ENCODE peak calls at places on chromosomes 11 and 22, in four cellular contexts. F, L, U and P are unnamed samples.

GRCh38 chr22:37259540-37260029 is 15.5 kb upstream of the RAC2 start:
- DNase-seq in U (peak; percentile 81), F (peak; percentile 67), L (no peak), P (no peak)

GRCh38 chr11:46655631-46656030 is 38.3 kb downstream of the ATG13 start:
- DNase-seq in U (no peak), L (no peak), F (no peak), P (no peak)

GRCh38 chr22:26573026-26573662 is 16.8 kb downstream of the TPST2 start:
- DNase-seq in L (peak; percentile 72), U (no peak), F (no peak), P (no peak)

GRCh38 chr22:26599505-26599904 is 9.6 kb upstream of the TPST2 start:
- DNase-seq in F (no peak), L (no peak), U (no peak), P (no peak)

GRCh38 chr22:30064172-30064571 is 16.1 kb upstream of the HORMAD2 start:
- DNase-seq in F (no peak), L (no peak), U (no peak), P (no peak)

GRCh38 chr11:92880391-92880790 is 89.1 kb upstream of the MTNR1B start:
- DNase-seq in U (no peak), F (no peak), L (no peak), P (no peak)

GRCh38 chr11:134261626-134262488 is 8.5 kb downstream of the ACAD8 start:
- DNase-seq in U (peak; percentile 84), L (no peak), F (peak; percentile 72), P (no peak)

GRCh38 chr22:36323855-36324331 is 63.9 kb downstream of the MYH9 start:
- DNase-seq in U (no peak), L (no peak), F (no peak), P (no peak)

GRCh38 chr11:66686100-66686785 is 8.6 kb upstream of the RBM4B start:
- DNase-seq in F (no peak), L (no peak), U (no peak), P (peak; percentile 51)

GRCh38 chr22:27223317-27224177 is 566.2 kb downstream of the MIAT start:
- DNase-seq in U (no peak), L (no peak), F (no peak), P (no peak)

GRCh38 chr22:38017272-38017920 is 33.0 kb upstream of the SOX10 start:
- DNase-seq in F (no peak), L (peak; percentile 93), U (no peak), P (peak; percentile 91)

GRCh38 chr11:105206633-105207032 is 67.1 kb upstream of the CARD18 start:
- DNase-seq in F (no peak), L (no peak), U (no peak), P (no peak)

GRCh38 chr11:128905345-128906184 is 14.4 kb downstream of the KCNJ5 start:
- DNase-seq in L (no peak), F (peak; percentile 80), U (peak; percentile 84), P (no peak)

GRCh38 chr11:126415128-126415527 is 59.6 kb downstream of the ST3GAL4 start:
- DNase-seq in F (no peak), U (no peak), L (peak; percentile 97), P (peak; percentile 67)

GRCh38 chr22:22941831-22942510 is 54.4 kb downstream of the IGLL5 start:
- DNase-seq in L (no peak), F (peak; percentile 34), U (no peak), P (no peak)

GRCh38 chr11:68118753-68119448 is 2.3 kb downstream of the CHKA start:
- DNase-seq in U (no peak), L (peak; percentile 60), F (no peak), P (no peak)

GRCh38 chr11:33910261-33910959 is 18.5 kb upstream of the LMO2 start:
- DNase-seq in U (no peak), F (no peak), L (no peak), P (no peak)

GRCh38 chr11:119101367-119101758 is 290 bp downstream of the DPAGT1 start:
- DNase-seq in F (peak; percentile 85), L (no peak), U (peak; percentile 76), P (no peak)

GRCh38 chr22:29654420-29654819 is 51.0 kb downstream of the NF2 start:
- DNase-seq in L (no peak), F (no peak), U (no peak), P (no peak)

GRCh38 chr22:38694945-38695344 is 5.8 kb downstream of the JOSD1 start:
- DNase-seq in L (no peak), F (no peak), U (no peak), P (no peak)

GRCh38 chr11:57332694-57333440 is 2.8 kb downstream of the SSRP1 start:
- DNase-seq in L (no peak), U (no peak), F (no peak), P (no peak)

GRCh38 chr22:44049369-44050231 is 25.5 kb downstream of the PARVB start:
- DNase-seq in F (no peak), U (no peak), L (no peak), P (no peak)

GRCh38 chr11:71999360-71999759 is 651 bp downstream of the IL18BP start:
- DNase-seq in U (no peak), L (peak; percentile 80), F (no peak), P (peak; percentile 47)

GRCh38 chr22:22737590-22737989 is 93.2 kb downstream of the GGTLC2 start:
- DNase-seq in U (no peak), L (no peak), F (no peak), P (no peak)

GRCh38 chr22:37848587-37849088 is 581 bp upstream of the EIF3L start:
- DNase-seq in L (no peak), F (no peak), U (peak; percentile 57), P (no peak)

GRCh38 chr11:119803726-119804294 is 74.8 kb upstream of the NECTIN1 start:
- DNase-seq in F (no peak), L (peak; percentile 29), U (no peak), P (no peak)

GRCh38 chr11:11078344-11078743 is 220.5 kb upstream of the ZBED5 start:
- DNase-seq in F (no peak), U (peak; percentile 27), L (no peak), P (no peak)

GRCh38 chr11:3995949-3996554 is 98.5 kb upstream of the RRM1 start:
- DNase-seq in L (no peak), U (no peak), F (no peak), P (no peak)

GRCh38 chr11:73976451-73977151 is 6.0 kb downstream of the UCP2 start:
- DNase-seq in U (no peak), F (no peak), L (peak; percentile 56), P (no peak)

GRCh38 chr11:76599041-76600013 is 71.2 kb downstream of the LRRC32 start:
- DNase-seq in F (peak; percentile 46), L (no peak), U (peak; percentile 55), P (peak; percentile 30)

GRCh38 chr11:76597533-76598425 is 72.8 kb downstream of the LRRC32 start:
- DNase-seq in F (peak; percentile 42), L (no peak), U (no peak), P (no peak)

GRCh38 chr11:76600124-76600655 is 70.4 kb downstream of the LRRC32 start:
- DNase-seq in F (no peak), U (no peak), L (no peak), P (peak; percentile 25)

GRCh38 chr11:76598426-76598839 is 72.1 kb downstream of the LRRC32 start:
- DNase-seq in F (peak; percentile 62), U (peak; percentile 76), L (no peak), P (no peak)

GRCh38 chr11:76596652-76597051 is 73.9 kb downstream of the LRRC32 start:
- DNase-seq in F (no peak), L (no peak), U (no peak), P (peak; percentile 35)
- TF ChIP-seq POLR2AphosphoS5 in F (no peak), L (no peak), U (no peak), P (no peak)

DNA sequence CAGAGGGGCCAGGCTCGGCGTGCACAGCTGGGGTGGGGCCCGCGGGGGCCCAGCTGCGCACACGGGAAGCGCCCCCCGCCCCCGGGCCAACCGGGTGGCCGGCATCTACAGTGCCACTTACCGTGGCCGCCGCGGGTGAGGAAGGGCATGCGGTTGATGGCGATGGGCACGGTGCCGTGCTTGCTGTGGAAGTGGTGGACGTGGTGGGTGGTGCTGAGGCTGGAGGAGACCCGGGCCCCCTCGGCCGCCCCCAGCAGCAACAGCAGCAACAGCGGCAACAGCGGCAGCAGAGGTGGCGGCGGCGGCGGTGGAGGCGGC is 51.4 kb downstream of the SLC22A12 start:
- DNase-seq in L (no peak), F (no peak), U (no peak), P (no peak)
- TF ChIP-seq POLR2AphosphoS5 in L (no peak), F (no peak), U (no peak), P (no peak)

DNA sequence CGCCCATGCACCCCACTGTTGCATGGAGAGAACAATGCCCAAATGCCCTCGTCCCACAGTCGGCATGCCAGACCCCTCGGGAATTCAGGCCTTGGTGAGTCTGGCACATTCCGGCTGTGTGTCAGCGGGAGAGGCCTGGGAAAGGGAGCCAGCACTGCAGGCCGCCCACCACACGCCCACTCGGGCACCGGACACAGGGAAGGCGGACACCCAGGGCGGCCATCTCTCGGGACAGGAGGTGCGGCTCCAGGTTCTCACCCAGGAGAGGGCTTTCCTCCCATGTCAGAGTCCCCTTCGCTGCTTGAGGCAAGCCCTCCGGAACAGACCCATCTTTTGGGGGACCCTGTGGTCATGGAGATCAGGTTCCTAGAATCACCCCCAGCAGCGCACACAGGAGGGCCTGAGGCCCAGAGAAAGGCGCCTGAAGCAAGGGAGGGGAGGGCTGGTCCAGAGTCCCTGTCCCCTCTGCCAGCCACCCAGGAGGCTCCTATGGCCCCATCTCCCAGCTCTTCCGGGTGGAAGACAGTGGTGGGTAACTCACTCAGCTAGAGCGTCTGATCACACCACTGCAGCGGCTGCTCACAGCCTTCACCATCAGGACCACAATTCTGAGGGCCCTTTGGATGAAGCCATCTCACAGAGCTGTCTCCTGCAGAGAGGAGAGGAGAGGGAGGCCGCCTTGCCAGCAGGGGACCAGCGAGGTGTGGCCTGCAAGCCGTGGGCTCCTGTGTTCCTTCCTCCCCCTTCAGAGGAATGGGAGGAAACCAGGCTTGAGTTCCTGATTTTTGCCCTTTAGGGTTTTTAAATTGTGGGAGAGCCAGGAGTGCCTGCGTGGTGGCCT is 31.7 kb upstream of the KCNQ1OT1 start:
- DNase-seq in U (no peak), F (no peak), L (no peak), P (no peak)
- TF ChIP-seq POLR2AphosphoS5 in U (no peak), F (no peak), L (no peak), P (no peak)

GRCh38 chr22:45914309-45914708 is 62.7 kb downstream of the WNT7B start:
- DNase-seq in F (no peak), L (no peak), U (no peak), P (no peak)

GRCh38 chr22:45910928-45911467 is 66.0 kb downstream of the WNT7B start:
- DNase-seq in L (no peak), F (no peak), U (no peak), P (no peak)

GRCh38 chr22:45912910-45913309 is 64.1 kb downstream of the WNT7B start:
- DNase-seq in F (no peak), L (no peak), U (no peak), P (no peak)

GRCh38 chr22:45908961-45909360 is 68.0 kb downstream of the WNT7B start:
- DNase-seq in F (no peak), U (no peak), L (no peak), P (no peak)

DNA sequence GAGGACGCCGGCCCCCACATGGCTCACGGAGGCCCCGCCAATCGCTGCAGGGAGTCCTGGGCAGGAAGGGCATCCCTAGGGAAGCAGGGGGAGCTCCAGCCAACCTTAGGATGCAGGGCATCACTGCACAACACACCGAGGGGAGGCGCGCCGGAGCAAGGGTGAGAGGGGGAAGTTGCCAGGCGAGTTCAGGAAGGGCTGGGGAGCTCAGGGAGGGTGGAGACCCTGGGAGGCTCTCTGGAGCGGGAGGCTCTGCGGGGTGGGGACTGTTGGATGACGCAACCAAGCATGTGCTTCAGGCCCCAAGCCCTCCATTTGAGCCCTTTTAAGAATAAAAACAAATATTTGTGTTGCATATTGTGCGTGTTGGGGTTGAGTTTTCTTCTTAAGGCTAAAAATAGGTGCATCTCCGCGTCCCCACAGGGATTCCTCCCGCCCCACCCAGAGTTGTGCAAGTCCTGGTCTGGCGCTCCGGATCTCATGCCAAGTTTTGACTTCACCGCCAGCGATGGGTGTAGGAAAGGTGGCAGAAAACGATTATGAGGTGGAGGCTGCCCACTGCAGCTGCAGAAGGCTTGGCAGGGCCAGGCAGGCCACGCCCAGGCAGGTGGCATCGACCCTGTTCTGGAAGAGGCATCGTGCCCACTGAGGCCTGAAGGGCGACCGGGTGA is 65.2 kb downstream of the WNT7B start:
- DNase-seq in L (no peak), U (no peak), F (no peak), P (peak; percentile 75)
- TF ChIP-seq POLR2AphosphoS5 in L (no peak), U (no peak), F (no peak), P (peak; percentile 62)